ENCODE peak calls at places on chromosome 7, in eight cellular contexts. J is psoas muscle, L is heart right ventricle, K is fibroblast of lung, M is coronary artery, H is IMR-90, F is fibroblast of pulmonary artery, O is GM12865. P is an unnamed sample.

GRCh38 chr7:20440472-20441105 is 109.9 kb downstream of the ITGB8 start:
- DNase-seq in J (no peak), L (peak; percentile 37), K (peak; percentile 72), M (no peak), H (peak; percentile 62), F (peak; percentile 72), O (peak; percentile 54), P (peak; percentile 18)

GRCh38 chr7:93558705-93559614 is 15.6 kb downstream of the CALCR start:
- DNase-seq in J (no peak), L (no peak), K (no peak), M (no peak), H (no peak), F (no peak), O (no peak), P (no peak)

GRCh38 chr7:116145245-116145852 is 65.0 kb upstream of the TES start:
- DNase-seq in J (no peak), L (no peak), K (no peak), M (no peak), H (peak; percentile 24), F (no peak), O (peak; percentile 65), P (no peak)

GRCh38 chr7:22143496-22143895 is 197.8 kb upstream of the CDCA7L start:
- DNase-seq in J (no peak), L (no peak), K (no peak), M (no peak), H (no peak), F (no peak), O (no peak), P (no peak)

GRCh38 chr7:40935435-40935834 is 767.5 kb downstream of the INHBA start:
- DNase-seq in J (no peak), L (no peak), K (no peak), M (no peak), H (no peak), F (no peak), O (no peak), P (no peak)

GRCh38 chr7:130349911-130350782 is 5.5 kb downstream of the CPA5 start:
- DNase-seq in J (no peak), L (no peak), K (peak; percentile 39), M (no peak), H (peak; percentile 28), F (peak; percentile 43), O (peak; percentile 64), P (no peak)

GRCh38 chr7:110909102-110909501 is 181.8 kb upstream of the LRRN3 start:
- DNase-seq in J (no peak), L (no peak), K (no peak), M (no peak), H (no peak), F (no peak), O (no peak), P (no peak)

GRCh38 chr7:157523766-157524421 is 187.1 kb downstream of the DNAJB6 start:
- DNase-seq in J (peak; percentile 37), L (no peak), K (no peak), M (no peak), H (no peak), F (no peak), O (no peak), P (no peak)

GRCh38 chr7:945147-945555 is 9.3 kb downstream of the ADAP1 start:
- DNase-seq in J (no peak), L (peak; percentile 6), K (no peak), M (no peak), H (no peak), F (no peak), O (no peak), P (no peak)

GRCh38 chr7:17095001-17095574 is 203.4 kb upstream of the AHR start:
- DNase-seq in J (no peak), L (no peak), K (no peak), M (no peak), H (no peak), F (peak; percentile 11), O (no peak), P (peak; percentile 8)

GRCh38 chr7:105594034-105594433 is 12.7 kb upstream of the EFCAB10 start:
- DNase-seq in J (no peak), L (no peak), K (no peak), M (peak; percentile 5), H (no peak), F (no peak), O (peak; percentile 43), P (no peak)

GRCh38 chr7:128266891-128267839 is 26.1 kb downstream of the LEP start:
- DNase-seq in J (peak; percentile 73), L (peak; percentile 52), K (peak; percentile 61), M (no peak), H (peak; percentile 45), F (peak; percentile 66), O (no peak), P (peak; percentile 45)

GRCh38 chr7:96304573-96304972 is 17.3 kb downstream of the SLC25A13 start:
- DNase-seq in J (no peak), L (no peak), K (no peak), M (no peak), H (no peak), F (no peak), O (no peak), P (peak; percentile 74)

GRCh38 chr7:132516042-132516840 is 60.0 kb downstream of the PLXNA4 start:
- DNase-seq in J (no peak), L (no peak), K (peak; percentile 39), M (no peak), H (peak; percentile 10), F (peak; percentile 50), O (no peak), P (peak; percentile 19)

GRCh38 chr7:138980575-138981285 is 459 bp downstream of the KIAA1549 start:
- DNase-seq in J (no peak), L (peak; percentile 17), K (no peak), M (no peak), H (no peak), F (no peak), O (peak; percentile 50), P (no peak)

GRCh38 chr7:22979861-22980260 is 34.1 kb downstream of the HYCC1 start:
- DNase-seq in J (no peak), L (no peak), K (no peak), M (no peak), H (no peak), F (no peak), O (no peak), P (no peak)

GRCh38 chr7:148964510-148965267 is 63.6 kb downstream of the PDIA4 start:
- DNase-seq in J (no peak), L (no peak), K (no peak), M (no peak), H (no peak), F (no peak), O (no peak), P (no peak)
- H3K4me3 ChIP-seq in J (peak overlapping the region; percentile 68), L (peak overlapping the region; percentile 45), K (no peak overlapping the region), M (peak overlapping the region; percentile 72), H (no peak overlapping the region), F (peak overlapping the region; percentile 67), O (no peak overlapping the region), P (peak overlapping the region; percentile 59)

DNA sequence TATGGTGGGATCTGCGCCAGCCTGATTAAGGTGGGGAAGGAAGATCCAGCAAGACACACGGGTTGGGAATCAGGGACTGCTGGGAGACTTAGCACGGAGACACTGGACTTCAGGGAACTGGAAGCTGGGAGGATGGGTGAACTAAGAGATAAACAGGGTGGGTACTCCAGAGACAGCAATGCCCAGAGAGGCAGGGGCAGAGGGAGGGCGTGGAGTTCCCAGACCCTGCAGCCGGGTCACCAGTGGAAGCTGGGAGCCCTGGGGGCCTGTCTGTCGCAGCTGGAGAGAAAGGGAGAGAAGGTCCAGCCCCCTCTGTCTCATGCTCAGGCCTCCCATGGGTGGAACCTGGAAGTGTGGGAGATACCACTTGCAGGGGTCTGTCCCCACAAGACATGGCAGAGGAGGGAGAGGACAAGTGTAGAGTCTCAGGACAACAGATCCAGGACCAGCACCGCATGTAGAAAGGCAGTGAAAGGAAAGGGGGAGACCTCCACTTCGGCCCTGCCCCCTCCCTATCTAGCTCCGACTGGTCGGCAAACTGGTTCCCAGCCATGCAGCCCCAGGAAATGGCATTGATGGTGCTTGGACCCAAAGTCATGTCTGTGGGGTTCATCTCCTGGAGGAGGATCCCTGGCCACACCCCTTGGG is 44.4 kb downstream of the AOC1 start:
- DNase-seq in J (no peak), L (no peak), K (no peak), M (no peak), H (no peak), F (no peak), O (no peak), P (no peak)
- H3K4me3 ChIP-seq in J (no peak overlapping the region), L (no peak overlapping the region), K (no peak overlapping the region), M (no peak overlapping the region), H (no peak overlapping the region), F (no peak overlapping the region), O (no peak overlapping the region), P (no peak overlapping the region)

GRCh38 chr7:45921381-45921698 is 268 bp upstream of the IGFBP3 start:
- DNase-seq in J (no peak), L (no peak), K (no peak), M (no peak), H (no peak), F (no peak), O (no peak), P (no peak)
- H3K4me3 ChIP-seq in J (peak overlapping the region; percentile 65), L (peak overlapping the region; percentile 52), K (peak overlapping the region; percentile 50), M (peak overlapping the region; percentile 79), H (peak overlapping the region; percentile 85), F (peak overlapping the region; percentile 45), O (peak overlapping the region; percentile 31), P (peak overlapping the region; percentile 67)

GRCh38 chr7:27245798-27246691 is 3.4 kb downstream of the EVX1 start:
- DNase-seq in J (peak; percentile 58), L (no peak), K (no peak), M (no peak), H (no peak), F (no peak), O (no peak), P (no peak)

GRCh38 chr7:27243340-27244163 is 950 bp downstream of the EVX1 start:
- DNase-seq in J (no peak), L (no peak), K (no peak), M (no peak), H (no peak), F (no peak), O (no peak), P (no peak)

GRCh38 chr7:27247000-27247399 is 4.4 kb downstream of the EVX1 start:
- DNase-seq in J (no peak), L (no peak), K (no peak), M (no peak), H (no peak), F (no peak), O (no peak), P (no peak)

GRCh38 chr7:27244488-27245123 is 2.0 kb downstream of the EVX1 start:
- DNase-seq in J (no peak), L (no peak), K (no peak), M (no peak), H (no peak), F (no peak), O (no peak), P (no peak)

DNA sequence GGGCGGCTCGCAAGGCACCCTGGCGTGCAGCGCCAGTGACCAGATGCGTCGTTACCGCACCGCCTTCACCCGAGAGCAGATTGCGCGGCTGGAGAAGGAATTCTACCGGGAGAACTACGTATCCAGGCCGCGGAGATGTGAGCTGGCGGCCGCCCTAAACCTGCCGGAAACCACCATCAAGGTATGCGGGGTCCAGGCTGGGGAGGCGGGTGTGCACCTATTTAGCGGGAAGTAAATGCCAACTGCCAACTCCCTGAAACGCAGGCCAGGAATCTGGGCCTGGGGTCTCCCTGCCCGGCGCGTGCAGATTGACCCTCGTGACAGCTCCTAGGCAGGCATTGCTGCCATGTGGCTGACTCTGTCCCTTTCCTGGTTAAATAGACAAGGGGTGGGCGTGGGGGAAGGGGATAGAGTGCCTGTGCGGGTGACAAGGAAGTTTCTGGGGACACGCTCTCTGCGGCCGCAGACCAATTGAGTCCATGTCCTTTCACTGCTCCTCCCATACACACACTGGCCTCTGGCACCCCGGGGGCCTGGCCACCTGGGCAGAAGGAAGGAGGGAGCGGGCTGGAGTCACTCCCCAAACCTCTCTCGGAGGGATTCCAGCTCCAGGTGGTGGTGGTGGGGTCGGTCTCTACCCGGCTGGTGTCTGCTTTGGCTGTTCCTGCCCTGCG is 2.7 kb downstream of the EVX1 start:
- DNase-seq in J (no peak), L (no peak), K (no peak), M (no peak), H (no peak), F (no peak), O (no peak), P (no peak)
- H3K4me3 ChIP-seq in J (peak overlapping the region; percentile 57), L (no peak overlapping the region), K (no peak overlapping the region), M (peak overlapping the region; percentile 61), H (no peak overlapping the region), F (no peak overlapping the region), O (no peak overlapping the region), P (no peak overlapping the region)